ENCODE peak calls at places on chromosomes 12 and 14, in ten cellular contexts. One of them, this sample, is unnamed.

GRCh38 chr12:128015276-128015675 is 251.7 kb upstream of the TMEM132C start:
- DNase-seq in NCI-H460: no peak
- DNase-seq in A172: no peak
- DNase-seq in hippocampal formation: no peak
- DNase-seq in body of pancreas: no peak
- DNase-seq in NAMALWA: no peak
- DNase-seq in HFF-Myc: no peak
- DNase-seq in activated effector memory CD4-positive, alpha-beta T cell treated with Interleukin-2 at 50 U/mL for 16 hours: no peak
- DNase-seq in stimulated activated CD4-positive, alpha-beta T cell treated with anti-CD3 and anti-CD28 coated beads, Interleukin-1b, Interleukin-23, amount 100 ng/mL, for 24 hours: no peak
- DNase-seq in activated CD4-positive, CD25-positive, alpha-beta regulatory T cell treated with anti-CD3 and anti-CD28 coated beads, Interleukin-2, amount 50 U/mL, for 72 hours: no peak
- DNase-seq in this sample: no peak

GRCh38 chr14:33508663-33509062 is 442.2 kb downstream of the EGLN3 start:
- DNase-seq in HFF-Myc: no peak
- DNase-seq in body of pancreas: no peak
- DNase-seq in NCI-H460: no peak
- DNase-seq in activated CD4-positive, CD25-positive, alpha-beta regulatory T cell treated with anti-CD3 and anti-CD28 coated beads, Interleukin-2, amount 50 U/mL, for 72 hours: no peak
- DNase-seq in hippocampal formation: no peak
- DNase-seq in A172: no peak
- DNase-seq in activated effector memory CD4-positive, alpha-beta T cell treated with Interleukin-2 at 50 U/mL for 16 hours: no peak
- DNase-seq in NAMALWA: no peak
- DNase-seq in stimulated activated CD4-positive, alpha-beta T cell treated with anti-CD3 and anti-CD28 coated beads, Interleukin-1b, Interleukin-23, amount 100 ng/mL, for 24 hours: no peak
- DNase-seq in this sample: no peak

GRCh38 chr14:99361596-99362220 is 89.7 kb upstream of the BCL11B start:
- DNase-seq in NAMALWA: no peak
- DNase-seq in activated effector memory CD4-positive, alpha-beta T cell treated with Interleukin-2 at 50 U/mL for 16 hours: no peak
- DNase-seq in A172: no peak
- DNase-seq in activated CD4-positive, CD25-positive, alpha-beta regulatory T cell treated with anti-CD3 and anti-CD28 coated beads, Interleukin-2, amount 50 U/mL, for 72 hours: no peak
- DNase-seq in HFF-Myc: no peak
- DNase-seq in hippocampal formation: no peak
- DNase-seq in stimulated activated CD4-positive, alpha-beta T cell treated with anti-CD3 and anti-CD28 coated beads, Interleukin-1b, Interleukin-23, amount 100 ng/mL, for 24 hours: no peak
- DNase-seq in body of pancreas: no peak
- DNase-seq in NCI-H460: no peak
- DNase-seq in this sample: peak

GRCh38 chr12:78181544-78182162 is 351.0 kb downstream of the NAV3 start:
- DNase-seq in A172: no peak
- DNase-seq in hippocampal formation: peak
- DNase-seq in NCI-H460: peak
- DNase-seq in body of pancreas: no peak
- DNase-seq in activated effector memory CD4-positive, alpha-beta T cell treated with Interleukin-2 at 50 U/mL for 16 hours: no peak
- DNase-seq in stimulated activated CD4-positive, alpha-beta T cell treated with anti-CD3 and anti-CD28 coated beads, Interleukin-1b, Interleukin-23, amount 100 ng/mL, for 24 hours: no peak
- DNase-seq in activated CD4-positive, CD25-positive, alpha-beta regulatory T cell treated with anti-CD3 and anti-CD28 coated beads, Interleukin-2, amount 50 U/mL, for 72 hours: no peak
- DNase-seq in HFF-Myc: no peak
- DNase-seq in NAMALWA: peak
- DNase-seq in this sample: peak

GRCh38 chr14:24705840-24706239 is 71.8 kb upstream of the GZMB start:
- DNase-seq in HFF-Myc: no peak
- DNase-seq in A172: no peak
- DNase-seq in hippocampal formation: no peak
- DNase-seq in body of pancreas: no peak
- DNase-seq in stimulated activated CD4-positive, alpha-beta T cell treated with anti-CD3 and anti-CD28 coated beads, Interleukin-1b, Interleukin-23, amount 100 ng/mL, for 24 hours: no peak
- DNase-seq in activated CD4-positive, CD25-positive, alpha-beta regulatory T cell treated with anti-CD3 and anti-CD28 coated beads, Interleukin-2, amount 50 U/mL, for 72 hours: no peak
- DNase-seq in NAMALWA: peak
- DNase-seq in NCI-H460: no peak
- DNase-seq in activated effector memory CD4-positive, alpha-beta T cell treated with Interleukin-2 at 50 U/mL for 16 hours: no peak
- DNase-seq in this sample: no peak

GRCh38 chr14:105307052-105307727 is 6.4 kb upstream of the BRF1 start:
- DNase-seq in body of pancreas: no peak
- DNase-seq in NCI-H460: no peak
- DNase-seq in NAMALWA: no peak
- DNase-seq in activated CD4-positive, CD25-positive, alpha-beta regulatory T cell treated with anti-CD3 and anti-CD28 coated beads, Interleukin-2, amount 50 U/mL, for 72 hours: no peak
- DNase-seq in activated effector memory CD4-positive, alpha-beta T cell treated with Interleukin-2 at 50 U/mL for 16 hours: no peak
- DNase-seq in hippocampal formation: no peak
- DNase-seq in HFF-Myc: no peak
- DNase-seq in stimulated activated CD4-positive, alpha-beta T cell treated with anti-CD3 and anti-CD28 coated beads, Interleukin-1b, Interleukin-23, amount 100 ng/mL, for 24 hours: no peak
- DNase-seq in A172: no peak
- DNase-seq in this sample: no peak

GRCh38 chr12:53097564-53098353 is at the start of gene IGFBP6:
- DNase-seq in HFF-Myc: no peak
- DNase-seq in A172: peak
- DNase-seq in body of pancreas: peak
- DNase-seq in hippocampal formation: no peak
- DNase-seq in NCI-H460: peak
- DNase-seq in activated CD4-positive, CD25-positive, alpha-beta regulatory T cell treated with anti-CD3 and anti-CD28 coated beads, Interleukin-2, amount 50 U/mL, for 72 hours: peak
- DNase-seq in activated effector memory CD4-positive, alpha-beta T cell treated with Interleukin-2 at 50 U/mL for 16 hours: peak
- DNase-seq in stimulated activated CD4-positive, alpha-beta T cell treated with anti-CD3 and anti-CD28 coated beads, Interleukin-1b, Interleukin-23, amount 100 ng/mL, for 24 hours: no peak
- DNase-seq in NAMALWA: peak
- DNase-seq in this sample: peak

GRCh38 chr14:105455766-105456660 is 18.6 kb upstream of the CRIP2 start:
- DNase-seq in stimulated activated CD4-positive, alpha-beta T cell treated with anti-CD3 and anti-CD28 coated beads, Interleukin-1b, Interleukin-23, amount 100 ng/mL, for 24 hours: no peak
- DNase-seq in activated CD4-positive, CD25-positive, alpha-beta regulatory T cell treated with anti-CD3 and anti-CD28 coated beads, Interleukin-2, amount 50 U/mL, for 72 hours: no peak
- DNase-seq in body of pancreas: no peak
- DNase-seq in hippocampal formation: no peak
- DNase-seq in NAMALWA: no peak
- DNase-seq in activated effector memory CD4-positive, alpha-beta T cell treated with Interleukin-2 at 50 U/mL for 16 hours: no peak
- DNase-seq in HFF-Myc: no peak
- DNase-seq in A172: no peak
- DNase-seq in NCI-H460: no peak
- DNase-seq in this sample: no peak

GRCh38 chr12:4393211-4393610 is 13.7 kb upstream of the FGF23 start:
- DNase-seq in NAMALWA: no peak
- DNase-seq in activated CD4-positive, CD25-positive, alpha-beta regulatory T cell treated with anti-CD3 and anti-CD28 coated beads, Interleukin-2, amount 50 U/mL, for 72 hours: no peak
- DNase-seq in stimulated activated CD4-positive, alpha-beta T cell treated with anti-CD3 and anti-CD28 coated beads, Interleukin-1b, Interleukin-23, amount 100 ng/mL, for 24 hours: no peak
- DNase-seq in HFF-Myc: no peak
- DNase-seq in A172: no peak
- DNase-seq in body of pancreas: no peak
- DNase-seq in activated effector memory CD4-positive, alpha-beta T cell treated with Interleukin-2 at 50 U/mL for 16 hours: no peak
- DNase-seq in hippocampal formation: no peak
- DNase-seq in NCI-H460: no peak
- DNase-seq in this sample: no peak

GRCh38 chr12:123928274-123928865 is 44.3 kb downstream of the CCDC92 start:
- DNase-seq in NAMALWA: no peak
- DNase-seq in body of pancreas: no peak
- DNase-seq in hippocampal formation: no peak
- DNase-seq in HFF-Myc: no peak
- DNase-seq in activated CD4-positive, CD25-positive, alpha-beta regulatory T cell treated with anti-CD3 and anti-CD28 coated beads, Interleukin-2, amount 50 U/mL, for 72 hours: no peak
- DNase-seq in A172: no peak
- DNase-seq in stimulated activated CD4-positive, alpha-beta T cell treated with anti-CD3 and anti-CD28 coated beads, Interleukin-1b, Interleukin-23, amount 100 ng/mL, for 24 hours: no peak
- DNase-seq in NCI-H460: no peak
- DNase-seq in activated effector memory CD4-positive, alpha-beta T cell treated with Interleukin-2 at 50 U/mL for 16 hours: no peak
- DNase-seq in this sample: no peak

GRCh38 chr12:91370086-91370868 is 187.7 kb upstream of the DCN start:
- DNase-seq in NCI-H460: no peak
- DNase-seq in activated effector memory CD4-positive, alpha-beta T cell treated with Interleukin-2 at 50 U/mL for 16 hours: no peak
- DNase-seq in NAMALWA: no peak
- DNase-seq in hippocampal formation: no peak
- DNase-seq in HFF-Myc: no peak
- DNase-seq in stimulated activated CD4-positive, alpha-beta T cell treated with anti-CD3 and anti-CD28 coated beads, Interleukin-1b, Interleukin-23, amount 100 ng/mL, for 24 hours: no peak
- DNase-seq in body of pancreas: no peak
- DNase-seq in activated CD4-positive, CD25-positive, alpha-beta regulatory T cell treated with anti-CD3 and anti-CD28 coated beads, Interleukin-2, amount 50 U/mL, for 72 hours: no peak
- DNase-seq in A172: no peak
- DNase-seq in this sample: no peak

GRCh38 chr12:120529641-120530314 is 820 bp upstream of the COQ5 start:
- DNase-seq in NAMALWA: peak
- DNase-seq in NCI-H460: peak
- DNase-seq in stimulated activated CD4-positive, alpha-beta T cell treated with anti-CD3 and anti-CD28 coated beads, Interleukin-1b, Interleukin-23, amount 100 ng/mL, for 24 hours: no peak
- DNase-seq in activated CD4-positive, CD25-positive, alpha-beta regulatory T cell treated with anti-CD3 and anti-CD28 coated beads, Interleukin-2, amount 50 U/mL, for 72 hours: no peak
- DNase-seq in A172: peak
- DNase-seq in hippocampal formation: no peak
- DNase-seq in activated effector memory CD4-positive, alpha-beta T cell treated with Interleukin-2 at 50 U/mL for 16 hours: no peak
- DNase-seq in HFF-Myc: no peak
- DNase-seq in body of pancreas: peak
- DNase-seq in this sample: peak

GRCh38 chr12:25436206-25436912 is 116.7 kb downstream of the LMNTD1 start:
- DNase-seq in NAMALWA: peak
- DNase-seq in activated effector memory CD4-positive, alpha-beta T cell treated with Interleukin-2 at 50 U/mL for 16 hours: no peak
- DNase-seq in body of pancreas: peak
- DNase-seq in HFF-Myc: peak
- DNase-seq in NCI-H460: peak
- DNase-seq in activated CD4-positive, CD25-positive, alpha-beta regulatory T cell treated with anti-CD3 and anti-CD28 coated beads, Interleukin-2, amount 50 U/mL, for 72 hours: no peak
- DNase-seq in stimulated activated CD4-positive, alpha-beta T cell treated with anti-CD3 and anti-CD28 coated beads, Interleukin-1b, Interleukin-23, amount 100 ng/mL, for 24 hours: no peak
- DNase-seq in hippocampal formation: peak
- DNase-seq in A172: peak
- DNase-seq in this sample: peak

GRCh38 chr12:69401940-69402339 is 42.4 kb downstream of the YEATS4 start:
- DNase-seq in activated effector memory CD4-positive, alpha-beta T cell treated with Interleukin-2 at 50 U/mL for 16 hours: no peak
- DNase-seq in HFF-Myc: no peak
- DNase-seq in stimulated activated CD4-positive, alpha-beta T cell treated with anti-CD3 and anti-CD28 coated beads, Interleukin-1b, Interleukin-23, amount 100 ng/mL, for 24 hours: no peak
- DNase-seq in A172: no peak
- DNase-seq in NAMALWA: no peak
- DNase-seq in activated CD4-positive, CD25-positive, alpha-beta regulatory T cell treated with anti-CD3 and anti-CD28 coated beads, Interleukin-2, amount 50 U/mL, for 72 hours: no peak
- DNase-seq in hippocampal formation: no peak
- DNase-seq in body of pancreas: no peak
- DNase-seq in NCI-H460: no peak
- DNase-seq in this sample: no peak

GRCh38 chr12:118063567-118064391 is 2.8 kb upstream of the WSB2 start:
- DNase-seq in NCI-H460: peak
- DNase-seq in A172: no peak
- DNase-seq in stimulated activated CD4-positive, alpha-beta T cell treated with anti-CD3 and anti-CD28 coated beads, Interleukin-1b, Interleukin-23, amount 100 ng/mL, for 24 hours: no peak
- DNase-seq in activated effector memory CD4-positive, alpha-beta T cell treated with Interleukin-2 at 50 U/mL for 16 hours: no peak
- DNase-seq in hippocampal formation: no peak
- DNase-seq in activated CD4-positive, CD25-positive, alpha-beta regulatory T cell treated with anti-CD3 and anti-CD28 coated beads, Interleukin-2, amount 50 U/mL, for 72 hours: no peak
- DNase-seq in body of pancreas: peak
- DNase-seq in HFF-Myc: no peak
- DNase-seq in NAMALWA: no peak
- DNase-seq in this sample: no peak

GRCh38 chr12:18250313-18250916 is 10.9 kb upstream of the PIK3C2G start:
- DNase-seq in NCI-H460: peak
- DNase-seq in A172: peak
- DNase-seq in hippocampal formation: peak
- DNase-seq in HFF-Myc: peak
- DNase-seq in activated effector memory CD4-positive, alpha-beta T cell treated with Interleukin-2 at 50 U/mL for 16 hours: no peak
- DNase-seq in stimulated activated CD4-positive, alpha-beta T cell treated with anti-CD3 and anti-CD28 coated beads, Interleukin-1b, Interleukin-23, amount 100 ng/mL, for 24 hours: no peak
- DNase-seq in body of pancreas: peak
- DNase-seq in NAMALWA: peak
- DNase-seq in activated CD4-positive, CD25-positive, alpha-beta regulatory T cell treated with anti-CD3 and anti-CD28 coated beads, Interleukin-2, amount 50 U/mL, for 72 hours: no peak
- DNase-seq in this sample: peak

GRCh38 chr12:131745706-131746105 is 34.8 kb downstream of the SFSWAP start:
- DNase-seq in hippocampal formation: no peak
- DNase-seq in activated CD4-positive, CD25-positive, alpha-beta regulatory T cell treated with anti-CD3 and anti-CD28 coated beads, Interleukin-2, amount 50 U/mL, for 72 hours: no peak
- DNase-seq in NCI-H460: no peak
- DNase-seq in HFF-Myc: no peak
- DNase-seq in stimulated activated CD4-positive, alpha-beta T cell treated with anti-CD3 and anti-CD28 coated beads, Interleukin-1b, Interleukin-23, amount 100 ng/mL, for 24 hours: no peak
- DNase-seq in body of pancreas: no peak
- DNase-seq in NAMALWA: no peak
- DNase-seq in activated effector memory CD4-positive, alpha-beta T cell treated with Interleukin-2 at 50 U/mL for 16 hours: no peak
- DNase-seq in A172: no peak
- DNase-seq in this sample: no peak

GRCh38 chr12:80756875-80757274 is 40.2 kb downstream of the MYF5 start:
- DNase-seq in activated CD4-positive, CD25-positive, alpha-beta regulatory T cell treated with anti-CD3 and anti-CD28 coated beads, Interleukin-2, amount 50 U/mL, for 72 hours: no peak
- DNase-seq in stimulated activated CD4-positive, alpha-beta T cell treated with anti-CD3 and anti-CD28 coated beads, Interleukin-1b, Interleukin-23, amount 100 ng/mL, for 24 hours: no peak
- DNase-seq in A172: no peak
- DNase-seq in NAMALWA: no peak
- DNase-seq in body of pancreas: no peak
- DNase-seq in activated effector memory CD4-positive, alpha-beta T cell treated with Interleukin-2 at 50 U/mL for 16 hours: no peak
- DNase-seq in hippocampal formation: no peak
- DNase-seq in HFF-Myc: no peak
- DNase-seq in NCI-H460: no peak
- DNase-seq in this sample: no peak

GRCh38 chr14:99807413-99808132 is 14.4 kb downstream of the EML1 start:
- DNase-seq in activated effector memory CD4-positive, alpha-beta T cell treated with Interleukin-2 at 50 U/mL for 16 hours: no peak
- DNase-seq in hippocampal formation: no peak
- DNase-seq in activated CD4-positive, CD25-positive, alpha-beta regulatory T cell treated with anti-CD3 and anti-CD28 coated beads, Interleukin-2, amount 50 U/mL, for 72 hours: no peak
- DNase-seq in A172: peak
- DNase-seq in stimulated activated CD4-positive, alpha-beta T cell treated with anti-CD3 and anti-CD28 coated beads, Interleukin-1b, Interleukin-23, amount 100 ng/mL, for 24 hours: no peak
- DNase-seq in body of pancreas: no peak
- DNase-seq in NAMALWA: peak
- DNase-seq in HFF-Myc: no peak
- DNase-seq in NCI-H460: no peak
- DNase-seq in this sample: peak

GRCh38 chr14:50210074-50210473 is 21.3 kb downstream of the SOS2 start:
- DNase-seq in NAMALWA: no peak
- DNase-seq in stimulated activated CD4-positive, alpha-beta T cell treated with anti-CD3 and anti-CD28 coated beads, Interleukin-1b, Interleukin-23, amount 100 ng/mL, for 24 hours: no peak
- DNase-seq in HFF-Myc: no peak
- DNase-seq in activated CD4-positive, CD25-positive, alpha-beta regulatory T cell treated with anti-CD3 and anti-CD28 coated beads, Interleukin-2, amount 50 U/mL, for 72 hours: no peak
- DNase-seq in NCI-H460: no peak
- DNase-seq in hippocampal formation: no peak
- DNase-seq in body of pancreas: no peak
- DNase-seq in A172: no peak
- DNase-seq in activated effector memory CD4-positive, alpha-beta T cell treated with Interleukin-2 at 50 U/mL for 16 hours: no peak
- DNase-seq in this sample: no peak

GRCh38 chr14:71550367-71550766 is 381.9 kb upstream of the RGS6 start:
- DNase-seq in HFF-Myc: no peak
- DNase-seq in NAMALWA: no peak
- DNase-seq in activated CD4-positive, CD25-positive, alpha-beta regulatory T cell treated with anti-CD3 and anti-CD28 coated beads, Interleukin-2, amount 50 U/mL, for 72 hours: no peak
- DNase-seq in stimulated activated CD4-positive, alpha-beta T cell treated with anti-CD3 and anti-CD28 coated beads, Interleukin-1b, Interleukin-23, amount 100 ng/mL, for 24 hours: no peak
- DNase-seq in hippocampal formation: no peak
- DNase-seq in activated effector memory CD4-positive, alpha-beta T cell treated with Interleukin-2 at 50 U/mL for 16 hours: no peak
- DNase-seq in A172: no peak
- DNase-seq in body of pancreas: no peak
- DNase-seq in NCI-H460: no peak
- DNase-seq in this sample: no peak

GRCh38 chr14:91300283-91300841 is 55.9 kb upstream of the GPR68 start:
- DNase-seq in activated CD4-positive, CD25-positive, alpha-beta regulatory T cell treated with anti-CD3 and anti-CD28 coated beads, Interleukin-2, amount 50 U/mL, for 72 hours: no peak
- DNase-seq in HFF-Myc: no peak
- DNase-seq in stimulated activated CD4-positive, alpha-beta T cell treated with anti-CD3 and anti-CD28 coated beads, Interleukin-1b, Interleukin-23, amount 100 ng/mL, for 24 hours: no peak
- DNase-seq in NAMALWA: no peak
- DNase-seq in NCI-H460: no peak
- DNase-seq in A172: peak
- DNase-seq in hippocampal formation: no peak
- DNase-seq in activated effector memory CD4-positive, alpha-beta T cell treated with Interleukin-2 at 50 U/mL for 16 hours: no peak
- DNase-seq in body of pancreas: no peak
- DNase-seq in this sample: no peak